ENCODE peak calls at places on chromosomes 4 and X, in ten cellular contexts. X is spleen, Q is HCT116, B is sigmoid colon, L is endothelial cell of umbilical vein, E is K562, O is stomach, Y is HepG2, V is suprapubic skin, S is prostate gland. I is an unnamed sample.

GRCh38 chr4:2673157-2673556 is 83.0 kb downstream of the TNIP2 start:
- DNase-seq in X (no peak), Q (no peak), B (no peak), L (peak; percentile 13), E (peak; percentile 20), O (no peak), Y (peak; percentile 8), V (no peak), S (no peak), I (no peak)

GRCh38 chr4:78057135-78057599 is at the start of gene FRAS1:
- DNase-seq in X (peak; percentile 79), Q (no peak), B (peak; percentile 68), L (peak; percentile 36), E (no peak), O (no peak), Y (peak; percentile 62), V (peak; percentile 63), S (peak; percentile 43), I (no peak)

GRCh38 chr4:108109111-108109510 is 59.6 kb downstream of the LEF1 start:
- DNase-seq in X (no peak), Q (no peak), B (no peak), L (no peak), E (no peak), O (no peak), Y (no peak), V (no peak), S (no peak), I (no peak)

GRCh38 chrX:77431227-77431626 is 16.0 kb upstream of the FGF16 start:
- DNase-seq in X (no peak), Q (no peak), B (no peak), L (no peak), E (peak; percentile 10), O (no peak), Y (no peak), V (peak; percentile 69), S (no peak), I (no peak)

GRCh38 chr4:182018691-182019090 is 224.5 kb upstream of the TENM3 start:
- DNase-seq in X (no peak), Q (no peak), B (no peak), L (no peak), E (no peak), O (no peak), Y (no peak), V (no peak), S (no peak), I (no peak)

GRCh38 chrX:9555354-9555753 is 90.5 kb downstream of the TBL1X start:
- DNase-seq in X (no peak), Q (no peak), B (no peak), L (no peak), E (peak; percentile 37), O (no peak), Y (no peak), V (no peak), S (no peak), I (no peak)

GRCh38 chr4:165872443-165873297 is at the start of gene TLL1:
- DNase-seq in X (no peak), Q (no peak), B (no peak), L (peak; percentile 50), E (no peak), O (no peak), Y (no peak), V (no peak), S (peak; percentile 5), I (no peak)

GRCh38 chr4:25500626-25501318 is 123.7 kb downstream of the ANAPC4 start:
- DNase-seq in X (no peak), Q (no peak), B (no peak), L (no peak), E (no peak), O (no peak), Y (no peak), V (no peak), S (no peak), I (no peak)

GRCh38 chrX:69616520-69617203 is 749 bp downstream of the EDA start:
- DNase-seq in X (peak; percentile 64), Q (no peak), B (peak; percentile 66), L (peak; percentile 0), E (no peak), O (peak; percentile 25), Y (peak; percentile 0), V (peak; percentile 65), S (no peak), I (no peak)

GRCh38 chrX:21153503-21153902 is 220.7 kb upstream of the CNKSR2 start:
- DNase-seq in X (no peak), Q (no peak), B (peak; percentile 66), L (no peak), E (no peak), O (no peak), Y (no peak), V (no peak), S (no peak), I (peak; percentile 18)

GRCh38 chr4:10119263-10119662 is 2.7 kb upstream of the WDR1 start:
- DNase-seq in X (no peak), Q (no peak), B (no peak), L (no peak), E (no peak), O (no peak), Y (no peak), V (no peak), S (no peak), I (no peak)

GRCh38 chr4:10115657-10116624 is 658 bp downstream of the WDR1 start:
- DNase-seq in X (peak; percentile 95), Q (peak; percentile 28), B (no peak), L (no peak), E (peak; percentile 79), O (peak; percentile 75), Y (peak; percentile 58), V (peak; percentile 85), S (peak; percentile 70), I (peak; percentile 72)

GRCh38 chr4:10116625-10117423 is at the start of gene WDR1:
- DNase-seq in X (peak; percentile 99), Q (peak; percentile 75), B (peak; percentile 99), L (peak; percentile 95), E (peak; percentile 98), O (peak; percentile 97), Y (peak; percentile 89), V (peak; percentile 97), S (peak; percentile 95), I (peak; percentile 97)

GRCh38 chr4:10118355-10119004 is 1.9 kb upstream of the WDR1 start:
- DNase-seq in X (no peak), Q (no peak), B (no peak), L (no peak), E (peak; percentile 16), O (no peak), Y (no peak), V (no peak), S (no peak), I (no peak)

GRCh38 chr4:10117424-10118354 is 1.1 kb upstream of the WDR1 start:
- DNase-seq in X (no peak), Q (no peak), B (peak; percentile 73), L (peak; percentile 58), E (peak; percentile 39), O (no peak), Y (no peak), V (no peak), S (no peak), I (no peak)
- H3K4me1 ChIP-seq in X (peaks cover 24% of the 10 kb centered on the region), Q (peaks cover 24% of the 10 kb centered on the region), B (peaks cover 56% of the 10 kb centered on the region), L (peaks cover 32% of the 10 kb centered on the region), E (peaks cover 17% of the 10 kb centered on the region), O (peaks cover 23% of the 10 kb centered on the region), Y (peaks cover 89% of the 10 kb centered on the region), V (peaks cover 39% of the 10 kb centered on the region), S (peaks cover 11% of the 10 kb centered on the region), I (peaks cover 4% of the 10 kb centered on the region)

DNA sequence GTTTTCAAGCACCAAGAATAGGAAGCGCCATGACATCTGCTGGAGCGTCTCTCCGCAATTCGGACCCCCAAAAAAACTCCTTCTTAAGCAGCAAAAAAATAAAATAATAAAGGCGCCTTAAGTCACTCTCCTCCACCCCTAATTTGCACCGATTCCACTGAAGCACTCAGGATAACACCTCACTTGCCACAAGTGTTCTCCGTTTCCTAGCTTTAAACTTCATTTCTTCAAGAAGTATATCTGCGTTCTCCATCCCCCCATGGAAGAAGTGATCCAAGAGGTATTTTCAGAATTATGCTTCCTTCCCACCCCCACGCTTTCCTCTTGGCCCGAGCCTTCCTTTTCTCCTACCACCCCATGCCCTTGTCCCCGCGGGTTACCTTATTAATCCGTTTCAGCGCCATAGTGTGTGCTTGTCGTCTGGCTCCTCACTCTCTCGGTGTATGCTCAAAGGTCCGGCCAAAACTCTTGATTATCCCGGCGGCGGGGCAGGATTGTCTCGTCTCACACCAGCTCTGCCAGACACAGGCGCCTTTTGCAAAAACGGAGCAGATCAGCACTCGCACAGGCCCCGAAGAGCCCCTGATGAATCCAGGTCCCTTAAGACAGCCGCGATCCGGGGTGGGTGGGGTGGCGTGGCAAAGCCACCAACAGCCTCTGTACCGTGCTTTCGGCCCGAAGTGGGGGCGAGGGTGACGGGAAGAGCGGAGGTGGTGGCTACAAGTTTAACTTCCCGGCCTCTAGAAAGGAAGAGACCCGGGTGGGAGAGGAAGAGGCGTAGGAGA is 1.1 kb downstream of the UBE2D3 start:
- DNase-seq in X (no peak), Q (no peak), B (no peak), L (no peak), E (no peak), O (no peak), Y (no peak), V (no peak), S (no peak), I (no peak)
- TF ChIP-seq POLR2AphosphoS5 in X (peak; percentile 83), Q (no peak), B (peak; percentile 6), L (no peak), E (no peak), O (no peak), Y (no peak), V (no peak), S (no peak), I (no peak)

DNA sequence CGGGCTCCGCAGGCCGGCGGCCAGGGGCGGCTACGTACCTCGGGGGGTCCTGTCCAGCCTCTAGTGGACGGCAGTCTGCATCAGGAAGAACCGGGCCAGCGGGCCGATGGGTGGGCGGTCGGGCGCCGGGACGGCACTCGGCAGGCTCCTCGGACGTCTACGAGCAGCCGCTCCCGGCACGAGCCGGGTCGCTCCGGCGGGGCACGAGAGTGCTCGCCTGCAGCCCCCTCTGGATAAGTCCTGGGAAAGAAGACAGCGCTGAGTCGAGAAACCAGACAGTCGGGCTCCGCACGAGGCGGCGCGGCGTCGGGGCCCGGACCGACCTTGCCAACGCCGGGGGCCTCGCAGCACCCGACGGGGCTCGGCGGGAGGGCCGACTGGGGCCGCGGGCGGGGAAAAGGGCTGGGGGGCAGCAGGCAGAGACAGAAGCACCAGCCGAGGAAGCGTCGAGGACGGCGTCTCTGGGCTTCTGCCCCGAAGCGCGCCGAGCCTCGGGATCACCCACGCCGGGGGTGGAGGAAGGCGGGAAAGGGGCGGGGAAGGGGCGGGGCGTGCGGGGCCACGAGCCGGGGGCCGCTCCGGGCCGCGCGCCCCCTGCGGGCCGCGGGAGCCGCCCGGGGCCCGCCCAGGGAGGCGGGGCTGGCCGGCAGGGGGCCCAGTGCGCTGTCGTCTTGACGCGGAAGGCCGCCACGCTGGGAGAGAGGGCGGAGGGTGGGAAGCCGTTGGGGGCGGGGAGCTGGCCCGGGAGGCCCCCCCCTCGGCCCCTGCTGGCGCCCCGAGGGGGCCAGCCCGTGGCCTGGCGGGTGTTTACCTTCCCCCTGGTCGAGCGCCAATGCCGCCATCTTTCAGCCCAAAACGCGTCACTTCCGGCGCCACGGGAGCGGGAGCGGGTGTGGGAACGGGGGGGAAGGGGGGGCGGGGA is 1.9 kb downstream of the KLHL15 start:
- DNase-seq in X (peak; percentile 95), Q (peak; percentile 60), B (peak; percentile 95), L (peak; percentile 86), E (peak; percentile 94), O (peak; percentile 90), Y (peak; percentile 73), V (peak; percentile 90), S (peak; percentile 74), I (peak; percentile 81)
- TF ChIP-seq POLR2A in X (peak; percentile 41), Q (peak; percentile 86), B (peak; percentile 54), L (peak; percentile 81), E (peak; percentile 85), O (peak; percentile 49), Y (peak; percentile 89), V (no peak), S (peak; percentile 77), I (peak; percentile 29)

GRCh38 chr4:87034527-87034926 is 99.7 kb downstream of the AFF1 start:
- DNase-seq in X (no peak), Q (no peak), B (no peak), L (no peak), E (no peak), O (no peak), Y (no peak), V (no peak), S (no peak), I (no peak)
- H3K4me1 ChIP-seq in X (peaks cover 66% of the 10 kb centered on the region), Q (peaks cover 16% of the 10 kb centered on the region), B (peaks cover 100% of the 10 kb centered on the region), L (peaks cover 76% of the 10 kb centered on the region), E (peaks cover 18% of the 10 kb centered on the region), O (peaks cover 78% of the 10 kb centered on the region), Y (peaks cover 33% of the 10 kb centered on the region), V (peaks cover 98% of the 10 kb centered on the region), S (peaks cover 21% of the 10 kb centered on the region), I (peaks cover 8% of the 10 kb centered on the region)

I was measured in breast epithelium.